ENCODE peak calls at places on chromosomes 5 and 9, in nine cellular contexts. One of them, this sample, is unnamed.

GRCh38 chr9:125999504-125999881 is 252.3 kb downstream of the PBX3 start:
- DNase-seq in SK-N-SH: peak; percentile 24
- DNase-seq in esophagus muscularis mucosa: no peak
- DNase-seq in GM12878: no peak
- DNase-seq in sigmoid colon: no peak
- DNase-seq in stomach: no peak
- DNase-seq in transverse colon: no peak
- DNase-seq in HepG2: no peak
- DNase-seq in K562: no peak
- DNase-seq in this sample: no peak

GRCh38 chr5:172743112-172743959 is 27.7 kb downstream of the DUSP1 start:
- DNase-seq in esophagus muscularis mucosa: no peak
- DNase-seq in HepG2: no peak
- DNase-seq in SK-N-SH: no peak
- DNase-seq in transverse colon: no peak
- DNase-seq in stomach: no peak
- DNase-seq in GM12878: no peak
- DNase-seq in sigmoid colon: no peak
- DNase-seq in K562: no peak
- DNase-seq in this sample: no peak

GRCh38 chr5:24633705-24634325 is 11.0 kb downstream of the CDH10 start:
- DNase-seq in transverse colon: no peak
- DNase-seq in stomach: no peak
- DNase-seq in GM12878: no peak
- DNase-seq in K562: peak; percentile 26
- DNase-seq in esophagus muscularis mucosa: no peak
- DNase-seq in SK-N-SH: peak; percentile 6
- DNase-seq in sigmoid colon: no peak
- DNase-seq in HepG2: peak; percentile 34
- DNase-seq in this sample: no peak

GRCh38 chr5:78679905-78680304 is 31.3 kb upstream of the LHFPL2 start:
- DNase-seq in HepG2: no peak
- DNase-seq in SK-N-SH: no peak
- DNase-seq in transverse colon: no peak
- DNase-seq in K562: no peak
- DNase-seq in esophagus muscularis mucosa: no peak
- DNase-seq in sigmoid colon: no peak
- DNase-seq in GM12878: no peak
- DNase-seq in stomach: no peak
- DNase-seq in this sample: no peak

GRCh38 chr9:97803167-97804058 is 49.6 kb upstream of the FOXE1 start:
- DNase-seq in sigmoid colon: peak; percentile 78
- DNase-seq in K562: peak; percentile 97
- DNase-seq in SK-N-SH: peak; percentile 97
- DNase-seq in transverse colon: peak; percentile 77
- DNase-seq in stomach: peak; percentile 88
- DNase-seq in GM12878: no peak
- DNase-seq in esophagus muscularis mucosa: peak; percentile 72
- DNase-seq in HepG2: peak; percentile 33
- DNase-seq in this sample: peak; percentile 75

GRCh38 chr9:113536483-113537226 is 73.1 kb downstream of the RGS3 start:
- DNase-seq in GM12878: no peak
- DNase-seq in K562: peak; percentile 26
- DNase-seq in HepG2: no peak
- DNase-seq in sigmoid colon: peak; percentile 81
- DNase-seq in transverse colon: no peak
- DNase-seq in esophagus muscularis mucosa: no peak
- DNase-seq in SK-N-SH: peak; percentile 33
- DNase-seq in stomach: no peak
- DNase-seq in this sample: no peak

GRCh38 chr5:1315709-1316587 is 21.1 kb upstream of the TERT start:
- DNase-seq in SK-N-SH: no peak
- DNase-seq in K562: peak; percentile 60
- DNase-seq in GM12878: peak; percentile 69
- DNase-seq in sigmoid colon: peak; percentile 53
- DNase-seq in stomach: peak; percentile 88
- DNase-seq in esophagus muscularis mucosa: no peak
- DNase-seq in HepG2: peak; percentile 80
- DNase-seq in transverse colon: peak; percentile 88
- DNase-seq in this sample: peak; percentile 78

GRCh38 chr9:112477330-112477729 is 9.3 kb upstream of the KIAA1958 start:
- DNase-seq in sigmoid colon: no peak
- DNase-seq in transverse colon: no peak
- DNase-seq in stomach: no peak
- DNase-seq in SK-N-SH: no peak
- DNase-seq in K562: no peak
- DNase-seq in HepG2: no peak
- DNase-seq in esophagus muscularis mucosa: no peak
- DNase-seq in GM12878: no peak
- DNase-seq in this sample: no peak

GRCh38 chr5:74415695-74416102 is 224.8 kb downstream of the ENC1 start:
- DNase-seq in sigmoid colon: no peak
- DNase-seq in esophagus muscularis mucosa: peak; percentile 74
- DNase-seq in GM12878: no peak
- DNase-seq in SK-N-SH: peak; percentile 16
- DNase-seq in HepG2: peak; percentile 81
- DNase-seq in transverse colon: peak; percentile 24
- DNase-seq in K562: peak; percentile 11
- DNase-seq in stomach: no peak
- DNase-seq in this sample: no peak

GRCh38 chr9:13143281-13143680 is 136.2 kb downstream of the MPDZ start:
- DNase-seq in GM12878: no peak
- DNase-seq in K562: no peak
- DNase-seq in esophagus muscularis mucosa: no peak
- DNase-seq in sigmoid colon: no peak
- DNase-seq in transverse colon: no peak
- DNase-seq in stomach: no peak
- DNase-seq in SK-N-SH: no peak
- DNase-seq in HepG2: no peak
- DNase-seq in this sample: no peak

GRCh38 chr5:142235870-142236672 is 88.8 kb downstream of the SPRY4 start:
- DNase-seq in K562: no peak
- DNase-seq in HepG2: no peak
- DNase-seq in sigmoid colon: no peak
- DNase-seq in stomach: no peak
- DNase-seq in esophagus muscularis mucosa: no peak
- DNase-seq in GM12878: no peak
- DNase-seq in SK-N-SH: no peak
- DNase-seq in transverse colon: no peak
- DNase-seq in this sample: no peak

GRCh38 chr9:4117835-4118610 is 181.8 kb downstream of the GLIS3 start:
- DNase-seq in K562: peak; percentile 61
- DNase-seq in stomach: no peak
- DNase-seq in SK-N-SH: peak; percentile 37
- DNase-seq in GM12878: no peak
- DNase-seq in transverse colon: peak; percentile 19
- DNase-seq in HepG2: peak; percentile 9
- DNase-seq in sigmoid colon: no peak
- DNase-seq in esophagus muscularis mucosa: no peak
- DNase-seq in this sample: peak; percentile 63

GRCh38 chr5:83471405-83472212 is at the start of gene VCAN:
- DNase-seq in GM12878: no peak
- DNase-seq in K562: no peak
- DNase-seq in sigmoid colon: peak; percentile 81
- DNase-seq in HepG2: no peak
- DNase-seq in transverse colon: peak; percentile 25
- DNase-seq in esophagus muscularis mucosa: peak; percentile 95
- DNase-seq in stomach: no peak
- DNase-seq in SK-N-SH: peak; percentile 59
- DNase-seq in this sample: peak; percentile 81

GRCh38 chr9:133114886-133115603 is 6.0 kb downstream of the RALGDS start:
- DNase-seq in sigmoid colon: peak; percentile 71
- DNase-seq in transverse colon: no peak
- DNase-seq in esophagus muscularis mucosa: no peak
- DNase-seq in stomach: no peak
- DNase-seq in HepG2: no peak
- DNase-seq in SK-N-SH: no peak
- DNase-seq in K562: no peak
- DNase-seq in GM12878: no peak
- DNase-seq in this sample: no peak

GRCh38 chr9:112015149-112015548 is 118.5 kb downstream of the UGCG start:
- DNase-seq in sigmoid colon: no peak
- DNase-seq in GM12878: no peak
- DNase-seq in stomach: no peak
- DNase-seq in esophagus muscularis mucosa: no peak
- DNase-seq in transverse colon: no peak
- DNase-seq in K562: no peak
- DNase-seq in SK-N-SH: no peak
- DNase-seq in HepG2: no peak
- DNase-seq in this sample: no peak

GRCh38 chr5:83097582-83098265 is 20.4 kb downstream of the XRCC4 start:
- DNase-seq in SK-N-SH: no peak
- DNase-seq in transverse colon: no peak
- DNase-seq in HepG2: no peak
- DNase-seq in K562: no peak
- DNase-seq in stomach: no peak
- DNase-seq in sigmoid colon: no peak
- DNase-seq in GM12878: no peak
- DNase-seq in esophagus muscularis mucosa: no peak
- DNase-seq in this sample: no peak

GRCh38 chr5:55969956-55970355 is 24.8 kb downstream of the IL6ST start:
- DNase-seq in GM12878: no peak
- DNase-seq in SK-N-SH: no peak
- DNase-seq in K562: no peak
- DNase-seq in esophagus muscularis mucosa: no peak
- DNase-seq in stomach: no peak
- DNase-seq in sigmoid colon: no peak
- DNase-seq in transverse colon: no peak
- DNase-seq in HepG2: no peak
- DNase-seq in this sample: no peak

GRCh38 chr5:55966284-55966683 is 28.5 kb downstream of the IL6ST start:
- DNase-seq in HepG2: no peak
- DNase-seq in sigmoid colon: no peak
- DNase-seq in transverse colon: no peak
- DNase-seq in K562: no peak
- DNase-seq in SK-N-SH: no peak
- DNase-seq in esophagus muscularis mucosa: no peak
- DNase-seq in GM12878: no peak
- DNase-seq in stomach: no peak
- DNase-seq in this sample: no peak

GRCh38 chr5:55960779-55961178 is 34.0 kb downstream of the IL6ST start:
- DNase-seq in transverse colon: no peak
- DNase-seq in GM12878: no peak
- DNase-seq in HepG2: no peak
- DNase-seq in stomach: no peak
- DNase-seq in SK-N-SH: no peak
- DNase-seq in esophagus muscularis mucosa: no peak
- DNase-seq in sigmoid colon: no peak
- DNase-seq in K562: no peak
- DNase-seq in this sample: no peak

DNA sequence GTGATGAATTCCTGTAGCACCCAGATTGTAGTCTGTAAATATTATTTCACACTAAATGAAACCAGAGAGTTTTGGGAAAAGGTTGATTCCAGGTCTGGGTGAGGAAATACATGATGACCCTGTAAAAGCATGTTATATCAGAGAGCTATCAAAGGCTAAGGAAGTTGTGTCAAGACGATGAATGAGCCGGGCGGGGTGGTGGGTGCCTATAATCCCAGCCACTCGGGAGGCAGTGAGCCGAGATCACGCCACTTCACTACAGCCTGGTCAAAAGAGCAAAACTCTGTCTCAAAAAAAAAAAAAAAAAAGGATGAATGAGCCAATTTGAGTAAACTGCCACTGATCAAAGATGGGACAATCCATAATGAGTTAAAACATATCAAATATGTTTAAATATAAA is 29.2 kb downstream of the IL6ST start:
- DNase-seq in SK-N-SH: no peak
- DNase-seq in esophagus muscularis mucosa: no peak
- DNase-seq in sigmoid colon: no peak
- DNase-seq in transverse colon: no peak
- DNase-seq in GM12878: no peak
- DNase-seq in stomach: no peak
- DNase-seq in K562: no peak
- DNase-seq in HepG2: no peak
- DNase-seq in this sample: no peak
- TF ChIP-seq POLR2AphosphoS5 in SK-N-SH: no peak
- TF ChIP-seq POLR2AphosphoS5 in esophagus muscularis mucosa: no peak
- TF ChIP-seq POLR2AphosphoS5 in sigmoid colon: no peak
- TF ChIP-seq POLR2AphosphoS5 in transverse colon: no peak
- TF ChIP-seq POLR2AphosphoS5 in GM12878: no peak
- TF ChIP-seq POLR2AphosphoS5 in stomach: no peak
- TF ChIP-seq POLR2AphosphoS5 in K562: no peak
- TF ChIP-seq POLR2AphosphoS5 in HepG2: no peak
- TF ChIP-seq POLR2AphosphoS5 in this sample: no peak

GRCh38 chr5:141236516-141237313 is 8.5 kb upstream of the PCDHB15 start:
- DNase-seq in stomach: no peak
- DNase-seq in K562: no peak
- DNase-seq in esophagus muscularis mucosa: no peak
- DNase-seq in GM12878: no peak
- DNase-seq in sigmoid colon: no peak
- DNase-seq in transverse colon: no peak
- DNase-seq in SK-N-SH: no peak
- DNase-seq in HepG2: no peak
- DNase-seq in this sample: no peak

DNA sequence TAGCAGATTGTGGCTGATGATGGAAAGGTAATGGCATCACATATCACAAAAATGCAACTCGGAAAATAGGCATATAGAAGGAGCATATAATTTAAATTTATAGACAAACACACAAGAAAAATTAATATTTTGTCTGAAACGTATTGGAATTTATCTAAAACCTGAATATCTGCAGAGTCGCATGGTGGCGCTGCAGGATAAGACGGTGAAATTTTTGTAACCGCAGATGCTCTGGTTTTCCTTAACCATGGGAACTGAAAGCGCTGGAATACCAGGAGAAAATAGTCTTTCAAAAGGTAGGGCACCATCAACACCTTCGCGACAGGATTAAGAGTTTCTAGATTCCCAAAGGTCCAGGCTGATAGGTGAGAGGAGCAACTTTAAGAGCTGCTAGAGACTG is 11.0 kb downstream of the PCDHB14 start:
- DNase-seq in esophagus muscularis mucosa: no peak
- DNase-seq in SK-N-SH: no peak
- DNase-seq in GM12878: no peak
- DNase-seq in transverse colon: no peak
- DNase-seq in stomach: no peak
- DNase-seq in HepG2: peak; percentile 4
- DNase-seq in K562: no peak
- DNase-seq in sigmoid colon: no peak
- DNase-seq in this sample: no peak
- H3K4me3 ChIP-seq in esophagus muscularis mucosa: peak overlapping the region; percentile 37
- H3K4me3 ChIP-seq in SK-N-SH: peak overlapping the region; percentile 11
- H3K4me3 ChIP-seq in GM12878: no peak overlapping the region
- H3K4me3 ChIP-seq in transverse colon: peak overlapping the region; percentile 3
- H3K4me3 ChIP-seq in stomach: peak overlapping the region; percentile 13
- H3K4me3 ChIP-seq in HepG2: no peak overlapping the region
- H3K4me3 ChIP-seq in K562: no peak overlapping the region
- H3K4me3 ChIP-seq in sigmoid colon: peak overlapping the region; percentile 6
- H3K4me3 ChIP-seq in this sample: peak overlapping the region; percentile 13

GRCh38 chr9:123081824-123082223 is 48.4 kb downstream of the GPR21 start:
- DNase-seq in sigmoid colon: no peak
- DNase-seq in stomach: no peak
- DNase-seq in esophagus muscularis mucosa: no peak
- DNase-seq in GM12878: peak; percentile 13
- DNase-seq in transverse colon: no peak
- DNase-seq in HepG2: peak; percentile 48
- DNase-seq in SK-N-SH: peak; percentile 25
- DNase-seq in K562: peak; percentile 46
- DNase-seq in this sample: no peak
- TF ChIP-seq EP300 in sigmoid colon: no peak
- TF ChIP-seq EP300 in stomach: no peak
- TF ChIP-seq EP300 in esophagus muscularis mucosa: no peak
- TF ChIP-seq EP300 in GM12878: no peak
- TF ChIP-seq EP300 in transverse colon: no peak
- TF ChIP-seq EP300 in HepG2: no peak
- TF ChIP-seq EP300 in SK-N-SH: no peak
- TF ChIP-seq EP300 in K562: no peak
- TF ChIP-seq EP300 in this sample: no peak

GRCh38 chr5:94941113-94941765 is 322.8 kb downstream of the SLF1 start:
- DNase-seq in sigmoid colon: no peak
- DNase-seq in esophagus muscularis mucosa: no peak
- DNase-seq in transverse colon: no peak
- DNase-seq in SK-N-SH: no peak
- DNase-seq in K562: no peak
- DNase-seq in GM12878: no peak
- DNase-seq in HepG2: no peak
- DNase-seq in stomach: no peak
- DNase-seq in this sample: no peak
- TF ChIP-seq POLR2AphosphoS5 in sigmoid colon: no peak
- TF ChIP-seq POLR2AphosphoS5 in esophagus muscularis mucosa: no peak
- TF ChIP-seq POLR2AphosphoS5 in transverse colon: no peak
- TF ChIP-seq POLR2AphosphoS5 in SK-N-SH: no peak
- TF ChIP-seq POLR2AphosphoS5 in K562: no peak
- TF ChIP-seq POLR2AphosphoS5 in GM12878: no peak
- TF ChIP-seq POLR2AphosphoS5 in HepG2: no peak
- TF ChIP-seq POLR2AphosphoS5 in stomach: no peak
- TF ChIP-seq POLR2AphosphoS5 in this sample: no peak